ENCODE peak calls at places on chromosomes 12 and 14, in four cellular contexts. I is stimulated activated CD4-positive, alpha-beta T cell treated with anti-CD3 and anti-CD28 coated beads, Interleukin-15, amount 100 ng/mL, for 24 hours; E is hippocampal formation; X is neural crest cell. C is an unnamed sample.

GRCh38 chr14:100858838-100859220 is 32.9 kb downstream of the MEG3 start:
- DNase-seq in I (no peak), E (no peak), X (no peak), C (no peak)

GRCh38 chr12:39621670-39622069 is 2.1 kb upstream of the ABCD2 start:
- DNase-seq in I (no peak), E (no peak), X (no peak), C (no peak)

GRCh38 chr12:44774815-44775411 is 101.2 kb downstream of the NELL2 start:
- DNase-seq in I (peak; percentile 72), E (no peak), X (peak; percentile 50), C (no peak)

GRCh38 chr14:106681161-106681955 is 1155.0 kb downstream of the TMEM121 start:
- DNase-seq in I (no peak), E (no peak), X (no peak), C (no peak)

GRCh38 chr12:93022603-93023340 is 93.7 kb upstream of the EEA1 start:
- DNase-seq in I (no peak), E (no peak), X (no peak), C (no peak)

GRCh38 chr14:32426596-32427408 is 97.7 kb downstream of the AKAP6 start:
- DNase-seq in I (no peak), E (no peak), X (no peak), C (peak; percentile 34)

GRCh38 chr14:93269341-93270068 is 62.4 kb downstream of the UBR7 start:
- DNase-seq in I (no peak), E (peak; percentile 86), X (no peak), C (peak; percentile 81)

GRCh38 chr12:108849653-108850052 is 7.7 kb downstream of the SSH1 start:
- DNase-seq in I (no peak), E (no peak), X (no peak), C (no peak)

GRCh38 chr12:9806714-9807113 is 20.6 kb upstream of the KLRF1 start:
- DNase-seq in I (no peak), E (no peak), X (no peak), C (no peak)

GRCh38 chr12:121511931-121512330 is 68.9 kb downstream of the KDM2B start:
- DNase-seq in I (no peak), E (no peak), X (no peak), C (no peak)